ENCODE peak calls at places on chromosomes 13 and 19, in seven cellular contexts. V, U, L, C, R, S and G are unnamed samples.

GRCh38 chr13:76489299-76489698 is 396.9 kb downstream of the KCTD12 start:
- DNase-seq in U (no peak), C (no peak), R (no peak), L (no peak), V (no peak), S (no peak), G (no peak)

GRCh38 chr19:41740415-41741243 is 14.7 kb upstream of the CEACAM6 start:
- DNase-seq in L (no peak), R (no peak), S (no peak), C (no peak), V (no peak), U (no peak), G (no peak)

GRCh38 chr19:58558066-58558622 is at the start of gene UBE2M:
- DNase-seq in S (no peak), R (peak; percentile 54), C (no peak), V (no peak), U (no peak), L (peak; percentile 71), G (no peak)

GRCh38 chr13:109204657-109205056 is 575.2 kb downstream of the MYO16 start:
- DNase-seq in S (no peak), L (peak; percentile 41), R (no peak), U (no peak), C (no peak), V (no peak), G (no peak)

GRCh38 chr19:36152061-36152885 is at the start of gene COX7A1:
- DNase-seq in L (peak; percentile 68), V (no peak), C (no peak), R (peak; percentile 70), S (peak; percentile 38), U (peak; percentile 46), G (no peak)

GRCh38 chr19:8308891-8309291 is 733 bp upstream of the CD320 start:
- DNase-seq in V (no peak), R (no peak), C (no peak), U (no peak), S (no peak), L (no peak), G (peak; percentile 60)

GRCh38 chr13:112346173-112346898 is 29.8 kb upstream of the SPACA7 start:
- DNase-seq in S (no peak), V (no peak), C (no peak), R (no peak), L (no peak), U (no peak), G (no peak)

GRCh38 chr19:34588846-34589245 is 88.1 kb downstream of the SCGB2B2 start:
- DNase-seq in R (no peak), V (no peak), C (no peak), S (no peak), L (no peak), U (no peak), G (no peak)

GRCh38 chr13:92362717-92363116 is 863.9 kb upstream of the GPC6 start:
- DNase-seq in S (no peak), V (no peak), U (no peak), C (no peak), R (no peak), L (no peak), G (no peak)

GRCh38 chr19:41321600-41322270 is 11.8 kb downstream of the CCDC97 start:
- DNase-seq in U (peak; percentile 66), C (no peak), R (peak; percentile 75), L (peak; percentile 44), V (no peak), S (peak; percentile 63), G (peak; percentile 90)

GRCh38 chr19:6847828-6848200 is 39.6 kb upstream of the ADGRE1 start:
- DNase-seq in S (no peak), L (no peak), C (no peak), U (no peak), V (no peak), R (no peak), G (no peak)

GRCh38 chr13:90201198-90201597 is 1146.3 kb upstream of the MIR17HG start:
- DNase-seq in V (no peak), R (peak; percentile 14), U (no peak), L (no peak), S (no peak), C (no peak), G (no peak)

GRCh38 chr19:17743874-17744273 is 7.4 kb upstream of the FCHO1 start:
- DNase-seq in S (peak; percentile 16), R (peak; percentile 69), L (no peak), C (no peak), U (no peak), V (no peak), G (no peak)

GRCh38 chr19:13260883-13261653 is 110.9 kb downstream of the IER2 start:
- DNase-seq in V (peak; percentile 73), R (peak; percentile 93), S (peak; percentile 89), L (no peak), U (peak; percentile 85), C (peak; percentile 54), G (no peak)

GRCh38 chr13:113731192-113732175 is 27.5 kb upstream of the TMEM255B start:
- DNase-seq in S (no peak), C (no peak), V (no peak), U (no peak), R (no peak), L (no peak), G (no peak)
- TF ChIP-seq CTCF in S (no peak), C (no peak), V (no peak), U (no peak), R (no peak), L (no peak), G (no peak)

GRCh38 chr19:771332-771785 is 20.4 kb downstream of the MISP start:
- DNase-seq in V (no peak), R (peak; percentile 70), S (peak; percentile 22), L (no peak), C (no peak), U (peak; percentile 75), G (no peak)
- TF ChIP-seq CTCF in V (peak; percentile 64), R (peak; percentile 74), S (peak; percentile 76), L (no peak), C (peak; percentile 61), U (no peak), G (peak; percentile 67)

GRCh38 chr13:49869514-49869913 is 66.6 kb downstream of the SPRYD7 start:
- DNase-seq in V (no peak), L (peak; percentile 49), S (peak; percentile 40), C (no peak), U (no peak), R (peak; percentile 51), G (no peak)
- TF ChIP-seq CTCF in V (peak; percentile 40), L (peak; percentile 57), S (peak; percentile 75), C (peak; percentile 58), U (peak; percentile 15), R (peak; percentile 53), G (peak; percentile 39)

GRCh38 chr13:75362026-75362425 is 119.9 kb downstream of the TBC1D4 start:
- DNase-seq in S (no peak), U (no peak), V (no peak), R (no peak), L (no peak), C (no peak), G (no peak)

GRCh38 chr13:75363371-75363770 is 118.6 kb downstream of the TBC1D4 start:
- DNase-seq in L (no peak), U (no peak), C (no peak), R (no peak), V (no peak), S (no peak), G (no peak)

GRCh38 chr13:75357576-75358295 is 124.2 kb downstream of the TBC1D4 start:
- DNase-seq in S (peak; percentile 75), U (peak; percentile 75), L (peak; percentile 27), C (no peak), R (peak; percentile 76), V (no peak), G (no peak)

GRCh38 chr13:75359266-75359665 is 122.7 kb downstream of the TBC1D4 start:
- DNase-seq in U (no peak), S (peak; percentile 82), L (no peak), V (peak; percentile 55), R (peak; percentile 94), C (peak; percentile 66), G (no peak)

GRCh38 chr13:75360170-75360569 is 121.8 kb downstream of the TBC1D4 start:
- DNase-seq in L (no peak), V (no peak), U (no peak), S (no peak), R (no peak), C (no peak), G (no peak)
- TF ChIP-seq CTCF in L (no peak), V (no peak), U (no peak), S (no peak), R (no peak), C (no peak), G (no peak)